ENCODE peak calls at places on chromosomes 5 and 9, in eight cellular contexts. M is neural crest cell; Q is progenitor cell of endocrine pancreas; D is AG04450; H is AG10803; Z is Calu3; O is CD4-positive, alpha-beta T cell; C is astrocyte. L is an unnamed sample.

GRCh38 chr9:89489548-89490527 is 8.1 kb downstream of the SEMA4D start:
- DNase-seq in Q (no peak), H (no peak), C (no peak), Z (no peak), D (no peak), O (no peak), M (no peak), L (no peak)

GRCh38 chr9:5355817-5356216 is 16.1 kb upstream of the RLN1 start:
- DNase-seq in O (no peak), C (no peak), D (no peak), M (no peak), Z (no peak), H (no peak), Q (no peak), L (no peak)

GRCh38 chr9:133682961-133683493 is 46.9 kb downstream of the DBH start:
- DNase-seq in D (no peak), H (no peak), Q (no peak), Z (no peak), C (no peak), O (no peak), M (no peak), L (no peak)

GRCh38 chr9:69918317-69918716 is 97.7 kb downstream of the CFAP95 start:
- DNase-seq in H (no peak), Q (no peak), O (no peak), M (no peak), D (no peak), C (no peak), Z (no peak), L (no peak)

GRCh38 chr5:55232194-55232984 is 1.0 kb downstream of the CCNO start:
- DNase-seq in M (peak), Z (peak), Q (peak), H (no peak), C (no peak), O (no peak), D (no peak), L (no peak)

GRCh38 chr9:36327903-36328302 is 69.7 kb upstream of the GNE start:
- DNase-seq in O (no peak), C (peak), M (no peak), Z (no peak), Q (no peak), H (peak), D (no peak), L (no peak)

GRCh38 chr5:10457682-10458574 is 16.2 kb downstream of the ROPN1L start:
- DNase-seq in Q (no peak), C (no peak), Z (no peak), O (no peak), D (no peak), H (peak), M (no peak), L (no peak)

GRCh38 chr9:129026442-129027223 is 1.5 kb downstream of the SH3GLB2 start:
- DNase-seq in Z (peak), O (no peak), D (no peak), Q (peak), C (no peak), M (no peak), H (peak), L (peak)

GRCh38 chr9:99025616-99026270 is 79.2 kb upstream of the TGFBR1 start:
- DNase-seq in D (no peak), Z (no peak), Q (no peak), O (no peak), H (no peak), M (no peak), C (no peak), L (no peak)

GRCh38 chr5:67014957-67015400 is 181.6 kb downstream of the CD180 start:
- DNase-seq in Z (no peak), C (peak), D (no peak), M (no peak), Q (no peak), H (no peak), O (no peak), L (no peak)

GRCh38 chr5:58496488-58496887 is 5.3 kb downstream of the GAPT start:
- DNase-seq in O (no peak), Q (no peak), H (no peak), D (no peak), C (no peak), M (no peak), Z (no peak), L (no peak)

GRCh38 chr5:135255461-135256178 is 143.4 kb downstream of the MACROH2A1 start:
- DNase-seq in H (no peak), Q (no peak), C (no peak), M (no peak), Z (no peak), D (no peak), O (no peak), L (no peak)

GRCh38 chr5:149732500-149733128 is 2.5 kb downstream of the PPARGC1B start:
- DNase-seq in M (no peak), O (no peak), Z (no peak), D (no peak), Q (no peak), C (no peak), H (no peak), L (no peak)

GRCh38 chr9:108103294-108103693 is 613.7 kb upstream of the KLF4 start:
- DNase-seq in H (peak), D (no peak), Z (no peak), O (no peak), M (no peak), C (peak), Q (no peak), L (no peak)

GRCh38 chr9:15306757-15307522 is at the start of gene TTC39B:
- DNase-seq in Z (peak), Q (peak), C (peak), M (peak), O (peak), D (peak), H (peak), L (peak)

GRCh38 chr9:126743046-126743445 is 61.8 kb upstream of the ZBTB43 start:
- DNase-seq in H (no peak), C (no peak), O (no peak), M (no peak), D (no peak), Z (no peak), Q (no peak), L (no peak)

GRCh38 chr5:84393969-84394368 is 9.3 kb upstream of the EDIL3 start:
- DNase-seq in D (no peak), H (peak), Q (no peak), M (no peak), Z (peak), O (no peak), C (peak), L (no peak)

GRCh38 chr9:81264516-81264915 is 424.8 kb downstream of the TLE1 start:
- DNase-seq in Q (no peak), C (peak), O (no peak), H (no peak), Z (no peak), D (no peak), M (no peak), L (no peak)

GRCh38 chr9:98468567-98469239 is 213.3 kb upstream of the TBC1D2 start:
- DNase-seq in H (no peak), O (no peak), Z (no peak), C (no peak), D (no peak), Q (no peak), M (no peak), L (no peak)

GRCh38 chr5:169980418-169981053 is at the start of gene INSYN2B:
- DNase-seq in H (peak), Q (peak), C (peak), M (peak), Z (peak), D (peak), O (no peak), L (peak)

GRCh38 chr9:94175669-94176068 is 83.4 kb upstream of the ZNF169 start:
- DNase-seq in H (no peak), Q (no peak), C (peak), Z (no peak), M (no peak), D (no peak), O (no peak), L (no peak)

GRCh38 chr9:79256691-79257213 is 315.0 kb upstream of the TLE4 start:
- DNase-seq in M (peak), O (no peak), C (peak), D (no peak), H (peak), Z (no peak), Q (peak), L (no peak)

GRCh38 chr9:115170674-115171073 is 52.7 kb upstream of the TNC start:
- DNase-seq in Z (no peak), M (no peak), D (no peak), Q (no peak), H (peak), C (peak), O (no peak), L (no peak)

GRCh38 chr9:93132287-93132927 is 1.6 kb downstream of the NINJ1 start:
- DNase-seq in D (no peak), Q (no peak), C (peak), O (no peak), H (peak), Z (no peak), M (no peak), L (no peak)

GRCh38 chr9:69195019-69195418 is 20.9 kb downstream of the TJP2 start:
- DNase-seq in H (no peak), D (no peak), O (no peak), C (no peak), M (no peak), Z (no peak), Q (no peak), L (no peak)

GRCh38 chr5:141330299-141331080 is at the start of gene PCDHGA1:
- DNase-seq in M (no peak), Q (no peak), C (no peak), H (peak), D (no peak), Z (no peak), O (no peak), L (no peak)

GRCh38 chr9:132412089-132412488 is 2.1 kb downstream of the CFAP77 start:
- DNase-seq in O (no peak), C (no peak), H (no peak), Z (peak), D (no peak), M (peak), Q (peak), L (no peak)

GRCh38 chr5:176486189-176486757 is 38.1 kb downstream of the FAF2 start:
- DNase-seq in Z (peak), M (no peak), O (no peak), H (no peak), Q (no peak), C (no peak), D (no peak), L (no peak)

GRCh38 chr5:72296251-72296650 is 23.8 kb downstream of the MRPS27 start:
- DNase-seq in H (no peak), M (no peak), O (no peak), Z (no peak), D (no peak), Q (no peak), C (no peak), L (no peak)

GRCh38 chr5:41822036-41822435 is 48.2 kb downstream of the OXCT1 start:
- DNase-seq in D (no peak), C (no peak), O (no peak), M (no peak), H (no peak), Q (no peak), Z (no peak), L (no peak)

GRCh38 chr5:41832430-41832829 is 37.8 kb downstream of the OXCT1 start:
- DNase-seq in D (no peak), H (no peak), M (no peak), Z (no peak), C (no peak), O (no peak), Q (no peak), L (no peak)

GRCh38 chr5:41831155-41831554 is 39.1 kb downstream of the OXCT1 start:
- DNase-seq in Q (no peak), O (no peak), M (no peak), H (no peak), D (no peak), Z (no peak), C (no peak), L (no peak)

GRCh38 chr5:41827792-41828191 is 42.4 kb downstream of the OXCT1 start:
- DNase-seq in M (no peak), D (no peak), Q (no peak), C (no peak), Z (no peak), H (no peak), O (no peak), L (no peak)
- TF ChIP-seq CTCF in M (no peak), D (no peak), Q (no peak), C (no peak), Z (no peak), H (no peak), O (no peak), L (no peak)

GRCh38 chr5:127596501-127596900 is 52.4 kb upstream of the CTXN3 start:
- DNase-seq in H (no peak), M (no peak), Z (no peak), Q (no peak), O (no peak), C (no peak), D (no peak), L (no peak)
- TF ChIP-seq CTCF in H (no peak), M (no peak), Z (no peak), Q (no peak), O (no peak), C (no peak), D (no peak), L (no peak)

DNA sequence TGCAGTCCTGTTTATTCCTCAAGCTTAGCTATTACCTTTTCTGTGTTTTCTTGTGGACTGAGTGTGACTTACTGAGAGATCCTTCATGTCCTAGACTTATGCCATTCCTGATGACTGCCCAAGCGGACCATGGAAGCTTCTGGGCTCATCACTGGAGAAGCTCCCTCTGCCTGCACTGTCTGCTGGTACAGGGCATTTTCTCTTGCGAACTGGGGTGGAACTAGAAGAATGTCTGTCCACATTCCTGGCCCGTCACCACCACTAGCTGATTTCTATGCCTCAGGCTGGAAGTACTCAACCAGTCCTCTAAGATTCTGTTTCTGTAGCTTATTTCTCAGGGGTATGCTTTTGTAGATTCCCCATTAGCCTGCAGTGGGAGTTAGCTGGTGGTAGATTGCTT is 12.3 kb downstream of the SLC36A1 start:
- DNase-seq in H (peak), D (no peak), Z (no peak), Q (no peak), C (no peak), M (no peak), O (no peak), L (no peak)
- TF ChIP-seq CTCF in H (peak), D (peak), Z (no peak), Q (no peak), C (no peak), M (no peak), O (no peak), L (no peak)

DNA sequence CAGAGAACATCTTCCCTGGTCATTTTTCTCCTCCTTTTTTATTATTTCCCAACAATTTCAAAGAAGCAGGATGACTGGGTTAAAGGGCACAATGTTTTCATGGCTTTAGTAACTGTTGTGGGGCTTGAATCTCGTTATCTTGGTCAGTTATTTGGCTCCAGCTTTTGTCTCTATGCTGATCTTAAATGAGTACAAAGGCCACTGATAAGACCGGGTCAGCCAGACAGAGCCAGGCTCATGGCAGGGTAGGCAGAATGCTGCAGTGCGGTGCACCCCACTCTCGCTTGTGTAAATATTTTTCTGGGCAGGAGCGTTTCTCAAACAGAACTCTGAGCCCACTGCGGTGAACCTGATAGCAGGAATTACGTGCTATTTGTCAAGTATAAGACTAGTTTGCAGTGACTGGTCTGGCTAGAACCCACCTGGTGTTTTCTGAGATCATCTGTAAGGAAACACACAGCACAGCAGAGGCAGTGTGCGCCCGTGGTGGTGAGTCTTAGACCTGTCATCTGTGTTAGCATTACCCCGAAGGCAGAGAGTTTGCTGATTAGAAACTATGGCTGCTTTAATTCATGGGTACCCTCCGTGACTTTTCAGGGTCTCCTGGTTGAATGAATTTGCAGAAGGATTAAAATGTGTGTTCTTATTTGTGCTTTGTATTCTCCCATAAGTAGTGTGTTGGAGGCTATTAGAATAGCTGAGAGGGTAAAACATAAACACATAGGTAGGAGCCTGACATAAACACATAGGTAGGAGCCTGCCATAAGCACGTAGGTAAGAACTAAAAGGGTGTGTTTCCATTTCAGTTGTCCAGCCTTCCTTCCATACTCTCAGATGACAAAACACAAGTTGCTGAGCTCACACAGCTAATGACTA is 158.6 kb upstream of the DMRT1 start:
- DNase-seq in O (no peak), Q (peak), C (peak), D (no peak), Z (peak), M (no peak), H (no peak), L (no peak)
- TF ChIP-seq CTCF in O (no peak), Q (no peak), C (no peak), D (no peak), Z (no peak), M (no peak), H (no peak), L (no peak)

GRCh38 chr5:33890633-33891032 is 1.2 kb downstream of the ADAMTS12 start:
- DNase-seq in O (no peak), M (no peak), Q (no peak), D (no peak), H (peak), Z (no peak), C (peak), L (no peak)
- TF ChIP-seq CTCF in O (no peak), M (no peak), Q (peak), D (peak), H (peak), Z (no peak), C (no peak), L (no peak)

L was measured in mesothelial cell of epicardium.